ENCODE peak calls at places on chromosome 9, in four cellular contexts. U is Right ventricle myocardium inferior, Z is hippocampal formation, F is T follicular helper cell. A is an unnamed sample.

GRCh38 chr9:3459076-3459475 is 66.7 kb downstream of the RFX3 start:
- DNase-seq in U (no peak), Z (no peak), F (no peak), A (no peak)

GRCh38 chr9:126690431-126691051 is 76.8 kb downstream of the LMX1B start:
- DNase-seq in U (no peak), Z (no peak), F (peak; percentile 29), A (peak; percentile 34)

GRCh38 chr9:71984388-71985069 is 73.1 kb downstream of the C9orf85 start:
- DNase-seq in U (peak; percentile 77), Z (no peak), F (no peak), A (no peak)

GRCh38 chr9:136310273-136311030 is 6.6 kb upstream of the CCDC187 start:
- DNase-seq in U (peak; percentile 49), Z (no peak), F (no peak), A (no peak)

GRCh38 chr9:69193685-69194032 is 19.6 kb downstream of the TJP2 start:
- DNase-seq in U (no peak), Z (no peak), F (no peak), A (no peak)

GRCh38 chr9:86637515-86637914 is 283.3 kb upstream of the TUT7 start:
- DNase-seq in U (no peak), Z (peak; percentile 15), F (no peak), A (peak; percentile 9)

GRCh38 chr9:81871695-81872094 is 56.5 kb upstream of the SPATA31D4 start:
- DNase-seq in U (no peak), Z (no peak), F (no peak), A (no peak)

GRCh38 chr9:115681599-115681998 is 472.0 kb upstream of the PAPPA start:
- DNase-seq in U (no peak), Z (no peak), F (no peak), A (no peak)

GRCh38 chr9:127138444-127138843 is 16.0 kb upstream of the ANGPTL2 start:
- DNase-seq in U (no peak), Z (no peak), F (no peak), A (no peak)

GRCh38 chr9:89277454-89277853 is 33.5 kb upstream of the CKS2 start:
- DNase-seq in U (no peak), Z (no peak), F (no peak), A (no peak)

GRCh38 chr9:107373809-107374208 is 90.7 kb downstream of the RAD23B start:
- DNase-seq in U (no peak), Z (no peak), F (no peak), A (no peak)

GRCh38 chr9:27888661-27889295 is 315.5 kb upstream of the C9orf72 start:
- DNase-seq in U (no peak), Z (no peak), F (no peak), A (peak; percentile 5)

A was measured in GM06990.